ENCODE peak calls at places on chromosomes 6 and 20, in eight cellular contexts. A is AG10803, W is PC-3, O is A549, Z is cardiac muscle cell, S is cardiac fibroblast, E is lower leg skin, Q is OCI-LY7. C is an unnamed sample.

GRCh38 chr6:5128351-5128750 is 43.2 kb downstream of the PPP1R3G start:
- DNase-seq in A (no peak), W (no peak), O (no peak), Z (no peak), S (no peak), E (no peak), Q (no peak), C (no peak)

GRCh38 chr6:52696418-52696817 is 25.5 kb downstream of the TMEM14A start:
- DNase-seq in A (no peak), W (no peak), O (no peak), Z (no peak), S (no peak), E (no peak), Q (peak), C (no peak)

GRCh38 chr6:157906537-157907061 is 75.1 kb upstream of the SYNJ2 start:
- DNase-seq in A (no peak), W (no peak), O (no peak), Z (no peak), S (no peak), E (no peak), Q (no peak), C (no peak)

GRCh38 chr20:36525620-36526365 is 15.5 kb upstream of the MYL9 start:
- DNase-seq in A (no peak), W (no peak), O (no peak), Z (no peak), S (no peak), E (no peak), Q (no peak), C (no peak)

GRCh38 chr6:89047473-89047872 is 33.1 kb upstream of the PNRC1 start:
- DNase-seq in A (no peak), W (peak), O (peak), Z (no peak), S (no peak), E (no peak), Q (no peak), C (no peak)

GRCh38 chr6:164520916-164521315 is 788.5 kb downstream of the C6orf118 start:
- DNase-seq in A (no peak), W (no peak), O (no peak), Z (no peak), S (no peak), E (no peak), Q (no peak), C (no peak)

GRCh38 chr20:19990911-19991707 is 26.1 kb upstream of the NAA20 start:
- DNase-seq in A (peak), W (no peak), O (no peak), Z (no peak), S (no peak), E (no peak), Q (no peak), C (no peak)

GRCh38 chr6:70686548-70687133 is 19.0 kb downstream of the SMAP1 start:
- DNase-seq in A (peak), W (peak), O (peak), Z (peak), S (peak), E (no peak), Q (peak), C (peak)

GRCh38 chr6:118672678-118673077 is 21.3 kb upstream of the CEP85L start:
- DNase-seq in A (no peak), W (no peak), O (no peak), Z (no peak), S (no peak), E (no peak), Q (no peak), C (no peak)

DNA sequence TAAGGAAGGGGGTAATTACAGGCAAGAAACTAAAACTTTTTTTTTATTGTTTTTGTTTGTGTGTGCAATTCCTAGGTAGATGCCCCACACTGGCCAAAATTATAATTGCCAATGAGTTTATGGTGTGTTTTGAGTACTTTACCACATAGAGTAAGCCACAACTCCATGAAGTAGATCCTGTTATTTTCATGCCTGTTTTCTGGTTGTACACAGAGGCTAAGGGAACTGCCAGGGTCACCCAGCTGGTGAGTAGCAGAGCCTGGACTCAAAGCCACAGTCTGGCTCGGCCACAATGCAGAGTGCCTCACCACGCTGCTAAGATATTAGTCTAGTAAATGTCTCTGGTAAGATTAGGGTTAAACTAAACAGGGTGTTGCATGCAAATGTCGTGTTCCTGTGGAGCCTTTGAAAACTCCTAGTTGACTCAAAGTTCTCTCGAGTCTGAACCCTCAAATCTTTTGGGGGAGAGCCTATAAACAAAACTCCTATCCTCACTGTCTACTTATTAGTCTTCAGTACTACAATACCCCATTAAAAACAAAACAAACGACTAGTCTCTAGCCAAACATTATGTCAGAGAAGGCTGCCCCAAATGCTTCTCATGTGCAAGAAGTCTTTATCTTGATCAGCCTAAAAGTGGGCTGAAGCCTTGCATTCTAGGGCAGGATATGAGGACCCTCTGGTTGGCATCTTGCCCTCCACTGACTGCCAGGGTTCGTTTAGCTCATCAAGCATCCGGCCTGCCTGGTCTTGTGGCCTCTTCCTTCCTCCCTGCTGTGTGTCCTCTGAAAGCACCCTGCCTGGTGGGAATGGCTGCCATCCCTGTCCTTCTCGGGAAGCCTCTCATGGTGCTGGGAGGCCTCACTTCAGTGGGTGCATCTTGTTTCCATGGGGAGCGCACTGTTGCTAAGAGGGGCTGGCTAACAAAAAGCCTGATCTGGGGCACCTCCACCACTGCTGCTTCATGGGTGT is 4.2 kb downstream of the DUSP22 start:
- DNase-seq in A (no peak), W (no peak), O (no peak), Z (peak), S (no peak), E (peak), Q (peak), C (no peak)
- H3K4me3 ChIP-seq in A (no peak), W (no peak), O (no peak), Z (no peak), S (no peak), E (no peak), Q (peak), C (no peak)

DNA sequence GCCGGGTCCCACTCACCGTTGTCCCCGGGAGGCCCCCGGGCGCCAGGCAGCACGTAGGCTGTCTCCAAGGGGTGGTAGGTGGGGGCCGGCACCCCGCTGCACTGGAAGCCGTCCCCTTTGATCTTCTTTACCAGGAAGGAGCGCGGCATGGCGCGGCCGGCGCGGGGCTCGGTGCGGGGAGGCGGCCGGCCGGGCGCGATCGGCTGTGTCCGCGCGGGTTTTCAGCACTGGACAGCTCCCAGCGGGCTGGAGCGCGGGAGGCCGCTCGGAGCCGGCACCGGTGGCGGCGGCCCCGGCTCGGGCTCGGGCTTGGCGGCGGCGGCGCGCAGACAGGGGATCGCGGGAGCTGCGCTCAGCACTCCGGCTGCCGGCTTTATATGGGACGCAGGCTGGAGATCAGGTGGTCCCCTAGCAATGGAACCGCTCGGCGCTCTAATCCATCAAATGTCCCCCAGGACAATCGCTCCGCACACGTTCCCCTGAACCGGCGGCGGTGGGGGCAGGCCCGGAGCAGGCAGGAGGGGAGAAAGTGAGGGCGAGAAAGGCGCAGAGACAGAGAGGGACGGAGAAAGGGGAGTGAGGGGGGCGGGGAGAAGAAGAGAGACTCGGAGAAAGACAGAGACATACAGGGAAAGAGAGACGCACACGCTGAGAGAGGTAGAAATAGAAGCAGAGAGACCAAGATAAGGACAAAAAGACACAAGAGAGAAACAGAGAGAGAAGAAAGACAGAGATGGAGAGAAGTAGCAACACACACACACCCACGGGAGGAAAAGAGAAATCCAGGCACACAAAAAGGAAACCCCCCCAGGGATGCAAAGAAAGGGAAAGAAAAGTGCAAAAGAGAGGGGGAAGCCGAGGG is at the start of gene SCRT2:
- DNase-seq in A (peak), W (peak), O (peak), Z (peak), S (peak), E (no peak), Q (no peak), C (peak)
- H3K4me3 ChIP-seq in A (no peak), W (no peak), O (peak), Z (peak), S (no peak), E (no peak), Q (no peak), C (no peak)

GRCh38 chr20:32158943-32159660 is 48.4 kb downstream of the PLAGL2 start:
- DNase-seq in A (no peak), W (no peak), O (no peak), Z (no peak), S (peak), E (no peak), Q (no peak), C (no peak)

GRCh38 chr20:32160341-32160740 is 47.2 kb downstream of the PLAGL2 start:
- DNase-seq in A (no peak), W (no peak), O (no peak), Z (no peak), S (no peak), E (no peak), Q (no peak), C (no peak)

GRCh38 chr20:32157611-32158010 is 48.1 kb downstream of the TM9SF4 start:
- DNase-seq in A (no peak), W (no peak), O (no peak), Z (no peak), S (no peak), E (no peak), Q (no peak), C (no peak)

GRCh38 chr20:32159766-32160221 is 47.7 kb downstream of the PLAGL2 start:
- DNase-seq in A (no peak), W (no peak), O (no peak), Z (no peak), S (no peak), E (no peak), Q (no peak), C (no peak)

DNA sequence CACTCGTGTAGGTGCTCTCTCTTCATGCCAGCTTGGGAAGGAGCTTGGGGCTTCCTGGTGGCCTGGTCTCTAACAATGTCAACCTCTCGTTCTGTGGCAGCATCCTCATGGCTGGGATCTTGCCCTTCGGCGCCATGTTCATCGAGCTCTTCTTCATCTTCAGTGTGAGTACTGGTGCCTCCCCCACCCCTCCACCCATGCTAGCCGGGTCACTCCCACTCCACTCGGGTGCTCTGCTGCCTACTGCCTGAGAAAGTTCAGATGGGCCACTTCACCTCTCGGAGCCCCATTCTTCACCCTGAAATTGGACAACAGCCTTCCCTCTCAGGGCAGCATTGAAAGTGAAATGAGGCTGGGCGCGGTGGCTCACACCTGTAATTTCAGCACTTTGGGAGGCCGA is 48.8 kb downstream of the TM9SF4 start:
- DNase-seq in A (no peak), W (no peak), O (no peak), Z (no peak), S (no peak), E (no peak), Q (no peak), C (no peak)
- H3K4me3 ChIP-seq in A (no peak), W (no peak), O (no peak), Z (no peak), S (no peak), E (no peak), Q (no peak), C (no peak)

GRCh38 chr6:63447134-63447533 is 125.1 kb upstream of the LOC128125822 start:
- DNase-seq in A (no peak), W (no peak), O (no peak), Z (no peak), S (no peak), E (no peak), Q (no peak), C (no peak)
- H3K4me3 ChIP-seq in A (no peak), W (no peak), O (no peak), Z (no peak), S (no peak), E (no peak), Q (no peak), C (no peak)

GRCh38 chr6:27287751-27288135 is 24.3 kb downstream of the POM121L2 start:
- DNase-seq in A (no peak), W (no peak), O (no peak), Z (no peak), S (no peak), E (no peak), Q (no peak), C (no peak)
- H3K4me3 ChIP-seq in A (no peak), W (peak), O (peak), Z (peak), S (peak), E (no peak), Q (no peak), C (no peak)

DNA sequence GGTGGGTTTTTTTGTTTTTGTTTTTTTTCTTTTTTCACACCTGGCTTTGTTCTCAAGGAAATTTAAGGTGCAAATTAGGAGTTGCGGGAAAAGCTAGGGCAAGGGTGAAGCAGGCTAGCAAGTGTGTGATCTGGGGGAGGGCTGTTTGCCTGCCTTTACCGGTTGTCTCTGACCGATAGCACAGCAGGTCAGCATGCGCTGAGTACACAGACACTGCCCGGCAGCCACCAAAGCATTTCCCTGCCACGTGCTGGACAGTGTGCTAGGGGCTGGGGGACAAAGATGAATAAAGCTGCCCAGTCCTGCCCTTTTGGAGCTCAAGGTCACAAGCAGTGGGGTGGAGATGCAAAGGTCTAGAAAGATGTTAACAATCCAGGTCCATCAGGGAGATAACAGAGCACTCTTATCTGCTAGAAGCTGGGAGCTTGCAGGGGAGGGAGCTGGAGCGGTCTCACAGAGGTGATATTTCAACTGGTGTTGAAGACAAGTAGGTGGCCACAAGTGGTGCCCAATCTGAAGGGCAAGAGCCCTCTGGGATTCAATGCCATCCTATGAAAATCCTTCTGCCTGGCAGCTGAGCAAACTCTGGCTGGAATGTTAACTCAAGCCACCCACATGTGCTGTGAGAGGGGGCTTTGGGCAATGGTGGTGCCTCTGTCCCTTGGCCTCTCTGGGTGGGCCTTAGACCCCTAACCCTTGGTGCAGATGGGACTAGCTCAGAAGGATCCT is 24.5 kb downstream of the TTBK1 start:
- DNase-seq in A (no peak), W (no peak), O (no peak), Z (no peak), S (no peak), E (no peak), Q (no peak), C (no peak)
- H3K4me3 ChIP-seq in A (no peak), W (no peak), O (no peak), Z (no peak), S (no peak), E (no peak), Q (no peak), C (no peak)

GRCh38 chr6:75012018-75012417 is 193.8 kb downstream of the COL12A1 start:
- DNase-seq in A (peak), W (no peak), O (no peak), Z (peak), S (no peak), E (no peak), Q (no peak), C (no peak)
- H3K4me3 ChIP-seq in A (no peak), W (no peak), O (no peak), Z (no peak), S (no peak), E (no peak), Q (no peak), C (no peak)